ENCODE peak calls at places on chromosome 9, in four cellular contexts. K, H, N and X are unnamed samples.

GRCh38 chr9:129936222-129936621 is 101.0 kb downstream of the USP20 start:
- DNase-seq in K (peak), H (no peak), N (no peak), X (no peak)

GRCh38 chr9:110444911-110445310 is 107.2 kb upstream of the TXNDC8 start:
- DNase-seq in N (no peak), H (no peak), K (no peak), X (no peak)

GRCh38 chr9:128899566-128900322 is 17.8 kb downstream of the LRRC8A start:
- DNase-seq in H (no peak), K (no peak), N (no peak), X (no peak)

GRCh38 chr9:136725612-136726011 is 13.2 kb downstream of the DIPK1B start:
- DNase-seq in K (no peak), H (no peak), N (no peak), X (no peak)

GRCh38 chr9:37329576-37329975 is 92.9 kb upstream of the GRHPR start:
- DNase-seq in H (no peak), K (no peak), N (no peak), X (no peak)

GRCh38 chr9:96766199-96766598 is 11.7 kb downstream of the ZNF510 start:
- DNase-seq in K (no peak), N (no peak), H (no peak), X (no peak)

GRCh38 chr9:35489313-35490154 is at the start of gene RUSC2:
- DNase-seq in H (peak), K (peak), N (peak), X (peak)

GRCh38 chr9:106718996-106719395 is 144.0 kb upstream of the ZNF462 start:
- DNase-seq in H (no peak), K (no peak), N (no peak), X (no peak)

GRCh38 chr9:618478-618877 is 223.0 kb upstream of the DMRT1 start:
- DNase-seq in H (no peak), K (peak), N (no peak), X (no peak)

GRCh38 chr9:27065288-27065687 is 43.7 kb upstream of the TEK start:
- DNase-seq in H (no peak), N (no peak), K (no peak), X (no peak)

GRCh38 chr9:84325347-84325982 is 15.1 kb downstream of the SLC28A3 start:
- DNase-seq in N (no peak), K (no peak), H (no peak), X (no peak)

GRCh38 chr9:125632321-125633115 is 74.5 kb downstream of the MAPKAP1 start:
- DNase-seq in H (no peak), K (no peak), N (no peak), X (no peak)

GRCh38 chr9:36315283-36315682 is 57.0 kb upstream of the GNE start:
- DNase-seq in H (no peak), N (no peak), K (no peak), X (no peak)

GRCh38 chr9:110340306-110340705 is 2.6 kb upstream of the TXNDC8 start:
- DNase-seq in H (no peak), K (no peak), N (no peak), X (no peak)

GRCh38 chr9:130321082-130321481 is 55.5 kb downstream of the HMCN2 start:
- DNase-seq in K (no peak), H (no peak), N (no peak), X (no peak)

GRCh38 chr9:91253488-91253887 is 108.2 kb downstream of the AUH start:
- DNase-seq in H (no peak), K (no peak), N (no peak), X (no peak)
- TF ChIP-seq CTCF in H (peak), K (no peak), N (no peak), X (no peak)

DNA sequence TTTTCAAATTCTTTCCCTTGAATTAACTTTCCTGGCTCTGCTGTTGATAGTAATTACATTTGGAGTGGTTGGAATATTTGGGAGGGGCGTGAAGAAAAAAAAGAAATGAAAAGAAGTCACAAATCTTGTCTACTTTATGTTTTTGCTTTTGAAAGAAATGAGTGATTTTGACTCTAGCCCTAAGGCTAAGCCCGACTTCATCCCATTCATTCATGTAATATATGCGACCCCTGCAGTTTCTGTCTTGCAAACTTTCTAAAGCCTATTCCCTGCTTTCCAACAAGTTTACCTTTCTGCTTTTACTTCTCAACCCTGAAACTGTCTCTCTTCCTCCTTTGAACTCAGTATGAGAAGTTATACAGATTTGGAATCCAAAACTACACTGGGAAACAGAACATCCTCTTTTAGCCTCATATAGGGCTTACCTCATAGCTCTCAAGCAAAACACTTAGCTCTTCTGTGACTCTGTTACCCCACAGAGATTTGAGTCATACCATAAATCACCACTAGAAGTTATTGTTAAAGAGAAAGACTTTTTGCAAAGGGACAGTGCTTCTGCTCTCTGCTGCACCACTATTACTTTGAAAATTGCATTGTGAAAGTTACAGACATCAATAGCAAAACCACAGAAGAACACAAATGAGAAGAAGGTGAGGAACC is 1.6 kb downstream of the CFAP95 start:
- DNase-seq in N (no peak), K (no peak), H (no peak), X (no peak)
- TF ChIP-seq CTCF in N (peak), K (no peak), H (no peak), X (no peak)

GRCh38 chr9:89603629-89604462 is 966 bp upstream of the GADD45G start:
- DNase-seq in K (peak), N (peak), H (peak), X (peak)

GRCh38 chr9:89606049-89606481 is 1.3 kb downstream of the GADD45G start:
- DNase-seq in H (peak), K (peak), N (peak), X (peak)

GRCh38 chr9:89605181-89606048 is 603 bp downstream of the GADD45G start:
- DNase-seq in K (peak), H (peak), N (peak), X (peak)

GRCh38 chr9:89602978-89603628 is 1.7 kb upstream of the GADD45G start:
- DNase-seq in H (peak), K (peak), N (peak), X (peak)

DNA sequence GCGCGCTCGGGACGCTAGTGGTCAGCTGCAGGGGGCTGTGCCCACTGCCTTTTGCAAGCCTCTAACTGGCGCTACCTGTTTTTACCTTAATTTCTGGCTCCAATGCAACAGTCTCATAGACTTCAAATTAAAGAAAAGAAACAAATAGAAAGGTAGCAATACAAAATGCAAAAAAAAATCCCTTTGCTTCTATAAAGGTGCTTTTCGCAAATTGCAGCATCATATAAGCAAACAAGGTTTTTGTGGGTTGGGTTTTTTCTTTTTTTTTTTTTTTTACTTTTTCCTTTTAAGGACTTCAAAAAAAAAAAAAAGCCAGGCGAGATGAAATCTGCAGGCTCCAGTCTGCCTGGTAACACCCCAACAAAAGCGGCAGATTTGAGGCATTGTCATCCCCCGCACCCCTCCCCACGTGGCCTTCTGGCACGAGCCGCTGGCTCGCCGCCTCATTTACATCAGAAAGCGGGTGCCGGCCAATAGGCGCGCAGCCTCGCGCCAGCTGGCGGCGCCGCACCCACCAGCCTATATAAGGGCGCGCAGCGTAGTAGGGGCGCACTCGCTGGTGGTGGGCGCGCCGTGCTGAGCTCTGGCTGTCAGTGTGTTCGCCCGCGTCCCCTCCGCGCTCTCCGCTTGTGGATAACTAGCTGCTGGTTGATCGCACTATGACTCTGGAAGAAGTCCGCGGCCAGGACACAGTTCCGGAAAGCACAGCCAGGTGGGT is at the start of gene GADD45G:
- DNase-seq in K (peak), H (peak), N (peak), X (peak)
- TF ChIP-seq CTCF in K (no peak), H (no peak), N (no peak), X (no peak)

DNA sequence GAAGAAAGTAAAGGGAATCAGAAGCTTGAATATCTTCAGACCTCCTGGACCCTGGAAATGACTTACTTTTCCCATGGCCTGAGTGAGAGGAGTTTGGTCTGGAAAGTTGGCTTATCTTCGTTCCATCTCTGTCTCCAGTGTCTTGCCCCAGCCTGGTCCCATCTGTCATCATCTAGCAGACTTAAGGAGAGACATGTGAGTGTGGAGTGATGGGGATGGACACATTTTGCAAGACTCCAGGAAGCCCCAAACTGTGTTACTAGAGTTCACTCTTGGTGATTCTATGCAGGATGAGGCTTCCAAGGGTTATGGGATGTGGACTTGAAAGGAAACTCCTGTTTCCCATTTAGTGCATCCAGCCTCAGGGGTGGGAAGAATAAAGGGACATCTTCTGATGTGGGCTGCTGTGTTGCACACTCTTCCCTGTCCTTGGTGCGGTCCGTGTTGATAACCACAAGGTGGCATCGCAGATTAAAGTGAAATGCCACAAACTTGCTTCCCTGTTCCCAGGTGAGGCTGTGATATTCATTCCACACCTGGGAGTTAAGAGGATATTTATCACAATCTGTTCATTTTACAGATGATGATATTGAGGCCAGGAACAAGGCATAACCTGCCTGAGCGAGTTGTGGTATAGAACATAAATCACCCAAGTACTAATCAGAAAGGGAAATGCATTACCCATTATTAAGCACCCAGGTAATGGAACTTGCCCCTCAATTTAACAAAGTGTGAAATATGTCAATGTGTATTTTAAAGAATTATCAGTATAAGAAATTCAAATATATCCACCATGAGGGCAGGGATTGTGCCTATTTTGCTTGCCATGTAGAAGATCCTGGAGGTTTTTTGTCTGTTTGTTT is 269.9 kb upstream of the PAPPA start:
- DNase-seq in N (peak), K (no peak), H (no peak), X (peak)
- TF ChIP-seq CTCF in N (peak), K (no peak), H (peak), X (peak)

GRCh38 chr9:127698985-127699670 is 7.7 kb upstream of the CFAP157 start:
- DNase-seq in K (peak), N (peak), H (peak), X (peak)
- TF ChIP-seq CTCF in K (no peak), N (peak), H (peak), X (no peak)

DNA sequence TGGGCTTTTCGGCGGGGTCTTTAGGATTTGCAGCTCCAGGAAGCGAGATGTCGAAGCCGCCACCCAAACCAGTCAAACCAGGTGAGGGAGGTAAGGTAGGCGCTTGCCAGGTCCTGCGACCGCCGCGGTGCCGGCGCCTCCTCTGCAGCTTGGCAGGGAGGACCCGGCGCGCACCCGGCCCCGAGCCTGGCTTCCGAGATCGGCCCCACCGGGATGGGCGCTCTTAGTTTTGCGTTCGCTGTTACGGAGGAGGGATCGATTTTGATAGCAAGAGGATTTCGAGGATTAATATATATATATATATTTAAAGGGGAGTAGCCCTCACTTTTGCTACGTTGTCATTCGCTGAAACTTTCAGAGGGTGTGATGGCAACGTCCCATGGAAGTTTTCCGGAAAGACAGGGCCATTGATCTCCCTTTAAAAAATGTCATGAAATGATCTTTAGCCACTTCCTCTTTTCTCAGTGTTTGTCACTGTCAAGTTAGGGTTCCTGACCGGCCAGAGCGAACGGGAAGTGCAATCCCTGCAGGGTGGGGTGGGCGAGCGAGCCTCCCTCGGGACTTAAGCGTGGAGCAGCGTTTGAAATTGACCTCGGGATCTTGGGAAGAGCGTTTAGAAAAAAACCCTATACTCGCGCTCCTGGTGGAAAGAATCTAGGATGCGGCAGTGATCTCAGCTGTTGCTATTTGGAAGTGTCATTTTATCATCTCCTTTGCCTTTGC is 493 bp downstream of the OSTF1 start:
- DNase-seq in K (peak), H (peak), N (no peak), X (peak)
- TF ChIP-seq CTCF in K (no peak), H (peak), N (peak), X (no peak)

DNA sequence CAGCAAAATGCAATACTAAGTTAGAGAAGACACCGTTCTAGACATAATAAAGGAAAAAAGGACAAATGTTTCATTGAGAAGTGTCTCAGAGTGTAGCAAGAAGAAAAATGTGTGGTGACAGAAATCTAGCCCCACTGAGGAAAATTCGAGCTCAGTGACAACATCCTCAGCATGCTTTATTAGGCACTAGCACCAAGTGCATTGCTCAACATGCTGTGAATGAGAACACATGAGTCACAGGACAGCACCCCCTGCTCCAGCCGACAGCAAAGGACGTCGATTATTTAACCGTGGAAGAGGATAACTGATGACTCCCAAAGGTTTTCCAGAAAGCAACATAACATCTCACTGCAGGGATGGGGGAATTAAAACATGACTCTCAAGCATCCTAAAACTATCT is 182.7 kb downstream of the GNAQ start:
- DNase-seq in N (no peak), K (peak), H (peak), X (no peak)
- TF ChIP-seq CTCF in N (no peak), K (no peak), H (no peak), X (no peak)

DNA sequence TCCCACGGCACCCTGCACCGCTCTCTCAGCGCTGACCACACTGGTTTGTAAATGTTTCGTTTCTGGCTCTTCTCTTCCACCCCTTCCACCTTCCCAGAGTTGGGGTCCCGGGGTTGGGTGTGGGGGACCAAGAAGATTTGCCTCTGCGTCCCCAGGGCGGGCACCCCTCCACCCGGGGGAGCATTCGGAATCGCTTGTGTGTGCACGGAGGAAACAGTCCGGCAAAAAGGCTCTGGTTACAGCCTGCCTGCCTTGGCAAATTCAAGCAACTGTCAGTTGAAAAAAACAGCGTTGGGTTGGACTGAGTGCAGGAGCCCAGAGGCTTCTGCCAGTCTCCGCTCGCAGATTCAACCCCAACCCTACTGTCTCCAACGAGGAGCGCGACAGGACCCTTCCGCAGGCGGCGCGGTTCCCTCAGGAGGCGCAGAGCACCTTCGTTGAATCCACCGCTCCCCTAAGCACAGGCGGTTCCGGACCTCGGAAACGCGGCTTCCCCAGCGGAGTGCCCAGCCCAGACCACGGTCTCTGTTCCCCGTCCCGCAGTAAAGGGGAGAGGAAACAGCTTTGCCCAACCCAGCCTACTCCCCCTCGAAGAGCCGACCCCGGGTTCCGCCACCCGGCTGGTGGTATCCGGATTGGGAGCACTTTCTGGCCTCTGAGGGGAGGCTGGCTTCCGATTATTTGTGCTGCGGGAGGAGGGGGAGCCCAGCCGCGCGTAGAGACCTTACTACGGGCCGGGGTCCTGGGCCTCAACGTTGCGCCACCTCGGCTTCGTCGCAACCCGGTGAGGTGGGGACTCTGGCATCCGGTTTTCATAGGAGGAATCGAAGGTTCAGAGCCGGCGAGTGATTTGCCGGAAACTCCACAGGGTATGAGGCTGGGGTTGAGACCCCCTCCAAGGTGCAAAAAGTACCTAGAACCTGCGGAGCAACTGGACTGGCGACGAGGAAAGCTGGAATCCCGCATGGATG is 9.6 kb downstream of the LHX6 start:
- DNase-seq in K (peak), H (no peak), N (no peak), X (peak)
- TF ChIP-seq CTCF in K (no peak), H (no peak), N (no peak), X (no peak)

GRCh38 chr9:86043999-86044398 is 55.4 kb downstream of the GOLM1 start:
- DNase-seq in H (no peak), N (no peak), K (peak), X (no peak)
- TF ChIP-seq CTCF in H (no peak), N (no peak), K (no peak), X (peak)